ENCODE peak calls at places on chromosomes 3 and 15, in ten cellular contexts. R, Y, B, L, X, V, T, W, H and K are unnamed samples.

GRCh38 chr3:26623409-26624208 is 1.0 kb downstream of the LRRC3B start:
- DNase-seq in R (no peak), Y (no peak), B (peak), L (no peak), X (no peak), V (no peak), T (no peak), W (no peak), H (peak), K (no peak)

GRCh38 chr3:4493931-4494806 is 1.0 kb downstream of the ITPR1 start:
- DNase-seq in R (no peak), Y (no peak), B (peak), L (no peak), X (no peak), V (peak), T (no peak), W (peak), H (peak), K (peak)

GRCh38 chr15:42692536-42692935 is 44.4 kb downstream of the CDAN1 start:
- DNase-seq in R (no peak), Y (no peak), B (no peak), L (no peak), X (no peak), V (no peak), T (no peak), W (no peak), H (no peak), K (no peak)

GRCh38 chr3:147921044-147921443 is 511.9 kb downstream of the ZIC1 start:
- DNase-seq in R (no peak), Y (no peak), B (no peak), L (no peak), X (no peak), V (peak), T (no peak), W (no peak), H (no peak), K (no peak)

GRCh38 chr3:43872901-43873300 is 182.2 kb downstream of the ABHD5 start:
- DNase-seq in R (no peak), Y (no peak), B (no peak), L (no peak), X (no peak), V (peak), T (no peak), W (no peak), H (no peak), K (no peak)

GRCh38 chr3:56899851-56900250 is 98.1 kb upstream of the ARHGEF3 start:
- DNase-seq in R (no peak), Y (no peak), B (no peak), L (no peak), X (no peak), V (no peak), T (no peak), W (no peak), H (no peak), K (no peak)

GRCh38 chr3:125916376-125916978 is 52.5 kb upstream of the ROPN1B start:
- DNase-seq in R (peak), Y (no peak), B (peak), L (peak), X (peak), V (no peak), T (peak), W (peak), H (peak), K (peak)

GRCh38 chr15:48393650-48394049 is 62.4 kb downstream of the DUT start:
- DNase-seq in R (no peak), Y (no peak), B (no peak), L (no peak), X (no peak), V (peak), T (no peak), W (no peak), H (no peak), K (no peak)

GRCh38 chr3:183868804-183869203 is 15.9 kb downstream of the PARL start:
- DNase-seq in R (no peak), Y (no peak), B (no peak), L (no peak), X (no peak), V (no peak), T (no peak), W (no peak), H (no peak), K (no peak)

GRCh38 chr3:186002884-186003472 is 65.2 kb upstream of the TRA2B start:
- DNase-seq in R (no peak), Y (no peak), B (peak), L (no peak), X (no peak), V (peak), T (no peak), W (no peak), H (no peak), K (peak)

GRCh38 chr3:24963762-24964625 is 464.1 kb upstream of the RARB start:
- DNase-seq in R (peak), Y (no peak), B (no peak), L (no peak), X (no peak), V (no peak), T (no peak), W (no peak), H (no peak), K (peak)

GRCh38 chr3:184761976-184762375 is 50.0 kb upstream of the VPS8 start:
- DNase-seq in R (no peak), Y (no peak), B (no peak), L (no peak), X (no peak), V (no peak), T (no peak), W (no peak), H (no peak), K (no peak)